ENCODE peak calls at places on chromosomes 3 and 15, in four cellular contexts. V is GM03348, S is A172, L is non-pigmented ciliary epithelial cell. B is an unnamed sample.

GRCh38 chr15:99729920-99730319 is 3.3 kb downstream of the LYSMD4 start:
- DNase-seq in S (peak), V (peak), L (no peak), B (no peak)

GRCh38 chr3:42851228-42851834 is 24.3 kb downstream of the CYP8B1 start:
- DNase-seq in V (no peak), S (no peak), L (no peak), B (no peak)

GRCh38 chr3:126573492-126574117 is 14.9 kb upstream of the C3orf22 start:
- DNase-seq in V (no peak), S (no peak), L (no peak), B (no peak)

GRCh38 chr3:66099541-66100065 is 60.9 kb upstream of the MAGI1 start:
- DNase-seq in V (no peak), L (no peak), S (no peak), B (no peak)

GRCh38 chr15:59702351-59702750 is 13.2 kb upstream of the BNIP2 start:
- DNase-seq in L (no peak), S (no peak), V (no peak), B (no peak)

GRCh38 chr15:55230051-55230670 is 33.4 kb upstream of the RSL24D1 start:
- DNase-seq in L (no peak), S (peak), V (no peak), B (no peak)

GRCh38 chr3:188453431-188454384 is 299.8 kb downstream of the LPP start:
- DNase-seq in V (no peak), S (no peak), L (no peak), B (no peak)

GRCh38 chr15:65940618-65940909 is 71.3 kb downstream of the RAB11A start:
- DNase-seq in V (peak), L (no peak), S (peak), B (no peak)

GRCh38 chr3:132730891-132731580 is 8.8 kb upstream of the NPHP3 start:
- DNase-seq in V (peak), S (peak), L (peak), B (peak)

GRCh38 chr3:195461518-195462307 is 18.9 kb upstream of the ACAP2 start:
- DNase-seq in S (no peak), V (no peak), L (no peak), B (no peak)

GRCh38 chr3:171267089-171267488 is 193.1 kb downstream of the TNIK start:
- DNase-seq in L (no peak), S (no peak), V (no peak), B (no peak)

GRCh38 chr3:31008986-31009385 is 114.5 kb upstream of the GADL1 start:
- DNase-seq in S (peak), V (no peak), L (peak), B (no peak)

GRCh38 chr15:51114437-51115119 is 19.9 kb upstream of the TNFAIP8L3 start:
- DNase-seq in L (no peak), V (no peak), S (no peak), B (no peak)

GRCh38 chr3:94460914-94461313 is 398.1 kb downstream of the NSUN3 start:
- DNase-seq in V (no peak), L (no peak), S (no peak), B (no peak)

GRCh38 chr15:87227846-87228245 is 1028.7 kb downstream of the NTRK3 start:
- DNase-seq in S (peak), V (peak), L (no peak), B (no peak)

GRCh38 chr3:111077384-111077783 is 5.8 kb downstream of the NECTIN3 start:
- DNase-seq in S (no peak), L (no peak), V (no peak), B (no peak)

GRCh38 chr3:134600166-134600670 is 50.6 kb downstream of the KY start:
- DNase-seq in S (no peak), L (peak), V (no peak), B (no peak)

GRCh38 chr15:70264014-70264492 is 166.3 kb upstream of the TLE3 start:
- DNase-seq in V (peak), L (no peak), S (peak), B (no peak)

GRCh38 chr3:142447308-142447851 is 457 bp downstream of the XRN1 start:
- DNase-seq in S (peak), L (no peak), V (peak), B (no peak)